ENCODE peak calls at places on chromosome 3, in seven cellular contexts. V is ovary, T is breast epithelium, X is A673, I is Peyer's patch, J is activated B cell treated with CpG ODN at 0.5 μM for 24 hours, P is body of pancreas. U is an unnamed sample.

GRCh38 chr3:46866720-46867549 is 3.7 kb upstream of the MYL3 start:
- DNase-seq in V (peak; percentile 89), T (peak; percentile 78), X (peak; percentile 36), I (peak; percentile 86), J (peak; percentile 75), P (peak; percentile 74), U (peak; percentile 76)

GRCh38 chr3:143283432-143284128 is 164.0 kb downstream of the CHST2 start:
- DNase-seq in V (no peak), T (no peak), X (no peak), I (no peak), J (no peak), P (no peak), U (no peak)

GRCh38 chr3:32437898-32438297 is 46.2 kb downstream of the CMTM7 start:
- DNase-seq in V (no peak), T (no peak), X (no peak), I (no peak), J (no peak), P (no peak), U (no peak)

GRCh38 chr3:29128004-29128403 is 152.9 kb upstream of the RBMS3 start:
- DNase-seq in V (no peak), T (no peak), X (no peak), I (no peak), J (no peak), P (no peak), U (no peak)

GRCh38 chr3:52237659-52238172 is 1.2 kb downstream of the TWF2 start:
- DNase-seq in V (peak; percentile 89), T (peak; percentile 86), X (no peak), I (peak; percentile 43), J (no peak), P (peak; percentile 85), U (no peak)

GRCh38 chr3:58536501-58537411 is at the start of gene ACOX2:
- DNase-seq in V (peak; percentile 74), T (no peak), X (no peak), I (no peak), J (no peak), P (peak; percentile 73), U (no peak)

GRCh38 chr3:190533511-190534282 is 19.8 kb downstream of the IL1RAP start:
- DNase-seq in V (peak; percentile 45), T (no peak), X (peak; percentile 95), I (no peak), J (no peak), P (peak; percentile 59), U (no peak)

GRCh38 chr3:144754076-144754783 is 782.6 kb downstream of the DIPK2A start:
- DNase-seq in V (no peak), T (no peak), X (no peak), I (no peak), J (no peak), P (no peak), U (no peak)

GRCh38 chr3:118949113-118949760 is 85.4 kb downstream of the IGSF11 start:
- DNase-seq in V (no peak), T (no peak), X (no peak), I (no peak), J (no peak), P (no peak), U (no peak)

GRCh38 chr3:193977622-193978021 is 158.3 kb upstream of the HES1 start:
- DNase-seq in V (no peak), T (no peak), X (no peak), I (no peak), J (no peak), P (no peak), U (no peak)

GRCh38 chr3:134956395-134956794 is 161.3 kb downstream of the EPHB1 start:
- DNase-seq in V (no peak), T (no peak), X (no peak), I (no peak), J (no peak), P (no peak), U (no peak)

GRCh38 chr3:84891851-84892250 is 66.9 kb upstream of the CADM2 start:
- DNase-seq in V (no peak), T (no peak), X (no peak), I (no peak), J (no peak), P (no peak), U (no peak)

GRCh38 chr3:50611464-50612233 is at the start of gene CISH:
- DNase-seq in V (peak; percentile 97), T (peak; percentile 92), X (peak; percentile 89), I (peak; percentile 92), J (peak; percentile 92), P (peak; percentile 97), U (peak; percentile 88)

GRCh38 chr3:96776818-96777217 is 37.6 kb upstream of the EPHA6 start:
- DNase-seq in V (no peak), T (no peak), X (no peak), I (no peak), J (no peak), P (no peak), U (no peak)

GRCh38 chr3:96779810-96780209 is 34.6 kb upstream of the EPHA6 start:
- DNase-seq in V (no peak), T (no peak), X (no peak), I (no peak), J (no peak), P (no peak), U (no peak)
- TF ChIP-seq CTCF in V (no peak), T (no peak), X (no peak), I (no peak), J (no peak), P (no peak), U (peak; percentile 35)

GRCh38 chr3:138148503-138148902 is 16.3 kb upstream of the A4GNT start:
- DNase-seq in V (no peak), T (no peak), X (peak; percentile 18), I (no peak), J (no peak), P (no peak), U (no peak)
- TF ChIP-seq CTCF in V (no peak), T (no peak), X (no peak), I (no peak), J (no peak), P (no peak), U (no peak)

GRCh38 chr3:197749315-197749600 is 425 bp upstream of the FYTTD1 start:
- DNase-seq in V (no peak), T (no peak), X (no peak), I (peak; percentile 75), J (no peak), P (peak; percentile 65), U (no peak)

GRCh38 chr3:197750396-197750831 is 731 bp downstream of the FYTTD1 start:
- DNase-seq in V (no peak), T (no peak), X (peak; percentile 70), I (peak; percentile 88), J (peak; percentile 61), P (peak; percentile 70), U (peak; percentile 69)

GRCh38 chr3:197748597-197749314 is 927 bp upstream of the FYTTD1 start:
- DNase-seq in V (no peak), T (no peak), X (peak; percentile 73), I (no peak), J (no peak), P (no peak), U (no peak)

GRCh38 chr3:197750863-197751737 is 1.4 kb downstream of the FYTTD1 start:
- DNase-seq in V (peak; percentile 65), T (no peak), X (peak; percentile 42), I (peak; percentile 62), J (no peak), P (peak; percentile 41), U (no peak)

GRCh38 chr3:197749601-197750395 is at the start of gene FYTTD1:
- DNase-seq in V (peak; percentile 92), T (peak; percentile 90), X (peak; percentile 95), I (peak; percentile 88), J (peak; percentile 95), P (peak; percentile 92), U (peak; percentile 86)
- TF ChIP-seq CTCF in V (peak; percentile 82), T (peak; percentile 59), X (peak; percentile 53), I (peak; percentile 55), J (no peak), P (peak; percentile 33), U (no peak)

DNA sequence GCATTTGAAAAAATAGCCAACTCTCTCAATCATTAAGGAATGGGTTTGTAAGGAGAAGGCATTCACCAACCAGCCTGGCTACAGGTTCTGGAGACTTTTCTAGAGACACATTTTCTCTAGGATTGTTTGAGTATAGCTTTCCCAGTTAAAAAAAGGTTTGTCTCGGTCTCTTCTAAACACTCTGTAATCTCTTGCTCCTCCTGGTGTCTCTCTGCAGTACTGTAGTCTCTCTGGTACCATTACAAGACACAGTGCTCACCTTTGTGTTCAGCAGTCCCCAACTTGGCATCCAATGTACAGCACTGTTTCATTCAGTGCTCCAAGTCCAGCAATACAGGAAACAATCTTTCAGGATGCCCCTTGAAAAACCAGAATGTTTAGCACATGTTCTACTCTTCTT is 534.4 kb downstream of the ZNF385D start:
- DNase-seq in V (no peak), T (no peak), X (no peak), I (no peak), J (no peak), P (no peak), U (no peak)
- TF ChIP-seq CTCF in V (no peak), T (no peak), X (no peak), I (no peak), J (no peak), P (no peak), U (no peak)

GRCh38 chr3:105827959-105828358 is 40.9 kb downstream of the CBLB start:
- DNase-seq in V (peak; percentile 43), T (no peak), X (peak; percentile 81), I (no peak), J (no peak), P (peak; percentile 18), U (no peak)
- TF ChIP-seq CTCF in V (peak; percentile 70), T (no peak), X (peak; percentile 23), I (no peak), J (no peak), P (no peak), U (no peak)

GRCh38 chr3:23900744-23901143 is 16.0 kb downstream of the NKIRAS1 start:
- DNase-seq in V (no peak), T (no peak), X (peak; percentile 66), I (no peak), J (no peak), P (no peak), U (no peak)
- TF ChIP-seq CTCF in V (no peak), T (no peak), X (peak; percentile 31), I (no peak), J (no peak), P (no peak), U (no peak)

GRCh38 chr3:189041482-189042090 is 130.2 kb upstream of the TPRG1 start:
- DNase-seq in V (peak; percentile 32), T (no peak), X (peak; percentile 70), I (peak; percentile 39), J (peak; percentile 37), P (peak; percentile 59), U (no peak)
- TF ChIP-seq CTCF in V (no peak), T (peak; percentile 53), X (peak; percentile 74), I (no peak), J (peak; percentile 29), P (peak; percentile 27), U (peak; percentile 40)

DNA sequence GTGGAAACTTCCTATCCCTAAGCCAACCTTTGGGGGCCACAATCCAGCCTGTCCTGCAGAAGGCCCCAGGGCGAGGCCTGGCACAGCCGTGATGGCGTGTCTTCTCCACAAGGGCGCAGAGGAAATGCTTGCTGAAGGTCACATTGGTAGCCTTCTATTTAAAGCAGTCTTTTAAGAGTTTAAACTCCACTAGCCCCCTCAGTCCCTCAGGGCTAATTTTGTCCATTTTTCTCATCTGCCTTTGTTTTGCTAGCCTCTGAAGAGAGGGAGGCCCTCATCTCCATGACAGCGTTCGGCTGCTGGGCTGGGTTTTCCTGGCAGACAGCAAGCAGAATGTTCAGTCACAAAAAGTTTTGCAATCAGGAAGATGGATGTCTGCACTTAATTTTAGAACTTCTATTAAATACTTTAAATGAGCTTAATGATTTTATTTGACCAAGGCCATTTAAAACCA is 40.8 kb downstream of the RARB start:
- DNase-seq in V (peak; percentile 67), T (peak; percentile 56), X (no peak), I (no peak), J (no peak), P (peak; percentile 32), U (no peak)
- TF ChIP-seq CTCF in V (no peak), T (peak; percentile 40), X (peak; percentile 35), I (no peak), J (no peak), P (no peak), U (no peak)

U was measured in mesothelial cell of epicardium.